ENCODE peak calls at places on chromosome 1, in seven cellular contexts. H, U, Z, L, F, G and S are unnamed samples.

GRCh38 chr1:105073660-105074059 is 1324.0 kb downstream of the AMY1C start:
- DNase-seq in H (no peak), U (no peak), Z (no peak), L (no peak), F (no peak), G (no peak), S (no peak)

GRCh38 chr1:201255470-201256362 is 27.6 kb upstream of the PKP1 start:
- DNase-seq in H (no peak), U (no peak), Z (no peak), L (no peak), F (no peak), G (no peak), S (no peak)

GRCh38 chr1:22506130-22506692 is 54.6 kb downstream of the ZBTB40 start:
- DNase-seq in H (no peak), U (no peak), Z (no peak), L (no peak), F (no peak), G (no peak), S (no peak)

GRCh38 chr1:47192458-47193384 is 2.9 kb upstream of the PDZK1IP1 start:
- DNase-seq in H (peak), U (no peak), Z (no peak), L (peak), F (peak), G (peak), S (peak)

GRCh38 chr1:119711804-119712341 is at the start of gene PHGDH:
- DNase-seq in H (peak), U (peak), Z (peak), L (peak), F (peak), G (peak), S (peak)

GRCh38 chr1:174258148-174258550 is 98.8 kb downstream of the RABGAP1L start:
- DNase-seq in H (no peak), U (no peak), Z (no peak), L (peak), F (peak), G (peak), S (no peak)

GRCh38 chr1:63524166-63524565 is 841 bp downstream of the EFCAB7 start:
- DNase-seq in H (no peak), U (no peak), Z (no peak), L (no peak), F (no peak), G (no peak), S (no peak)

GRCh38 chr1:227729881-227730629 is 5.0 kb downstream of the JMJD4 start:
- DNase-seq in H (peak), U (peak), Z (peak), L (peak), F (peak), G (no peak), S (no peak)

GRCh38 chr1:59199147-59199546 is 97.7 kb upstream of the FGGY start:
- DNase-seq in H (no peak), U (no peak), Z (no peak), L (no peak), F (no peak), G (no peak), S (no peak)

GRCh38 chr1:93437976-93438605 is 9.8 kb upstream of the FNBP1L start:
- DNase-seq in H (no peak), U (peak), Z (peak), L (peak), F (no peak), G (peak), S (no peak)

GRCh38 chr1:56297948-56298347 is 281.4 kb downstream of the PLPP3 start:
- DNase-seq in H (no peak), U (no peak), Z (no peak), L (no peak), F (no peak), G (no peak), S (no peak)

GRCh38 chr1:54926955-54927354 is 40.0 kb upstream of the DHCR24 start:
- DNase-seq in H (no peak), U (no peak), Z (no peak), L (no peak), F (no peak), G (no peak), S (no peak)

GRCh38 chr1:36156329-36157114 is 562 bp downstream of the MAP7D1 start:
- DNase-seq in H (peak), U (no peak), Z (no peak), L (peak), F (peak), G (peak), S (peak)

GRCh38 chr1:193726722-193727121 is 540.3 kb upstream of the B3GALT2 start:
- DNase-seq in H (no peak), U (no peak), Z (no peak), L (no peak), F (no peak), G (no peak), S (no peak)

GRCh38 chr1:228148196-228148861 is 1.4 kb upstream of the GJC2 start:
- DNase-seq in H (peak), U (no peak), Z (no peak), L (no peak), F (peak), G (no peak), S (peak)

GRCh38 chr1:32255072-32256071 is 4.3 kb downstream of the LCK start:
- DNase-seq in H (no peak), U (no peak), Z (no peak), L (no peak), F (peak), G (no peak), S (peak)

GRCh38 chr1:162663589-162664030 is 31.3 kb downstream of the DDR2 start:
- DNase-seq in H (no peak), U (peak), Z (peak), L (no peak), F (no peak), G (no peak), S (no peak)

GRCh38 chr1:15816674-15817073 is 9.2 kb upstream of the UQCRHL start:
- DNase-seq in H (no peak), U (no peak), Z (no peak), L (no peak), F (no peak), G (no peak), S (no peak)

GRCh38 chr1:164559342-164560070 is 522 bp downstream of the PBX1 start:
- DNase-seq in H (peak), U (no peak), Z (no peak), L (peak), F (no peak), G (no peak), S (no peak)

GRCh38 chr1:56149761-56150160 is 429.6 kb downstream of the PLPP3 start:
- DNase-seq in H (no peak), U (no peak), Z (no peak), L (no peak), F (no peak), G (no peak), S (no peak)

GRCh38 chr1:62362061-62362951 is 43.1 kb upstream of the KANK4 start:
- DNase-seq in H (no peak), U (no peak), Z (no peak), L (peak), F (no peak), G (no peak), S (no peak)

GRCh38 chr1:28341591-28341990 is 12.8 kb downstream of the MED18 start:
- DNase-seq in H (no peak), U (no peak), Z (no peak), L (no peak), F (no peak), G (no peak), S (no peak)

GRCh38 chr1:189500777-189501176 is 976.9 kb downstream of the BRINP3 start:
- DNase-seq in H (no peak), U (no peak), Z (no peak), L (no peak), F (no peak), G (no peak), S (no peak)

GRCh38 chr1:114201486-114201885 is 47.8 kb upstream of the SYT6 start:
- DNase-seq in H (no peak), U (no peak), Z (no peak), L (no peak), F (no peak), G (no peak), S (no peak)